ENCODE peak calls at places on chromosomes 11 and 22, in five cellular contexts. D, M, B, J and Y are unnamed samples.

GRCh38 chr11:59182457-59183151 is 10.7 kb downstream of the DTX4 start:
- DNase-seq in D (peak), M (no peak), B (no peak), J (no peak), Y (peak)

GRCh38 chr22:45997077-45997774 is 20.3 kb upstream of the WNT7B start:
- DNase-seq in D (peak), M (peak), B (peak), J (no peak), Y (peak)

GRCh38 chr22:29820941-29821789 is 16.9 kb downstream of the ASCC2 start:
- DNase-seq in D (peak), M (peak), B (no peak), J (no peak), Y (peak)

GRCh38 chr11:86719781-86720463 is 47.5 kb upstream of the ME3 start:
- DNase-seq in D (peak), M (no peak), B (no peak), J (no peak), Y (peak)

GRCh38 chr11:61598886-61599868 is 18.3 kb upstream of the SYT7 start:
- DNase-seq in D (peak), M (peak), B (no peak), J (no peak), Y (no peak)

GRCh38 chr22:50477923-50478322 is 3.1 kb upstream of the SBF1 start:
- DNase-seq in D (no peak), M (no peak), B (no peak), J (no peak), Y (no peak)

GRCh38 chr11:133956650-133957633 is at the start of gene IGSF9B:
- DNase-seq in D (peak), M (peak), B (peak), J (peak), Y (peak)

GRCh38 chr11:31779268-31779879 is 31.7 kb downstream of the PAX6 start:
- DNase-seq in D (peak), M (no peak), B (no peak), J (no peak), Y (peak)

GRCh38 chr11:35785287-35786167 is 123.0 kb downstream of the TRIM44 start:
- DNase-seq in D (peak), M (no peak), B (no peak), J (no peak), Y (peak)

GRCh38 chr11:1336836-1337646 is 27.6 kb upstream of the TOLLIP start:
- DNase-seq in D (no peak), M (peak), B (peak), J (peak), Y (peak)

GRCh38 chr22:46851941-46852340 is 89.5 kb downstream of the TBC1D22A start:
- DNase-seq in D (no peak), M (no peak), B (no peak), J (no peak), Y (no peak)

GRCh38 chr22:29663230-29663826 is 56.5 kb upstream of the CABP7 start:
- DNase-seq in D (no peak), M (no peak), B (no peak), J (no peak), Y (no peak)

GRCh38 chr22:42188808-42189447 is 58.3 kb upstream of the CYP2D6 start:
- DNase-seq in D (peak), M (no peak), B (no peak), J (no peak), Y (peak)

GRCh38 chr22:29000225-29000556 is 61.4 kb downstream of the C22orf31 start:
- DNase-seq in D (no peak), M (no peak), B (no peak), J (no peak), Y (no peak)

GRCh38 chr11:127345819-127346459 is 345.4 kb upstream of the KIRREL3 start:
- DNase-seq in D (peak), M (no peak), B (peak), J (peak), Y (peak)

GRCh38 chr11:106925245-106925644 is 93.0 kb downstream of the GUCY1A2 start:
- DNase-seq in D (no peak), M (no peak), B (no peak), J (no peak), Y (no peak)

GRCh38 chr11:18706330-18707243 is 8.0 kb downstream of the TMEM86A start:
- DNase-seq in D (no peak), M (peak), B (no peak), J (peak), Y (peak)

GRCh38 chr11:3046641-3047040 is 10.6 kb downstream of the CARS1 start:
- DNase-seq in D (no peak), M (no peak), B (no peak), J (no peak), Y (no peak)

GRCh38 chr11:123924027-123924426 is 15.4 kb upstream of the OR4D5 start:
- DNase-seq in D (no peak), M (no peak), B (no peak), J (no peak), Y (peak)

GRCh38 chr11:128772814-128773213 is 78.9 kb downstream of the FLI1 start:
- DNase-seq in D (no peak), M (peak), B (peak), J (peak), Y (no peak)

GRCh38 chr11:28231475-28231874 is 123.3 kb downstream of the METTL15 start:
- DNase-seq in D (no peak), M (no peak), B (no peak), J (no peak), Y (no peak)

GRCh38 chr22:39245130-39246039 is 603 bp upstream of the PDGFB start:
- DNase-seq in D (no peak), M (no peak), B (no peak), J (no peak), Y (no peak)

GRCh38 chr11:36578458-36578857 is 10.7 kb downstream of the RAG1 start:
- DNase-seq in D (no peak), M (no peak), B (no peak), J (no peak), Y (no peak)

GRCh38 chr11:32231909-32232493 is 141.1 kb downstream of the RCN1 start:
- DNase-seq in D (peak), M (no peak), B (no peak), J (no peak), Y (peak)

GRCh38 chr11:97743205-97743742 is 1277.5 kb upstream of the CNTN5 start:
- DNase-seq in D (no peak), M (no peak), B (no peak), J (no peak), Y (peak)

GRCh38 chr11:67269401-67270255 is 3.4 kb downstream of the GRK2 start:
- DNase-seq in D (no peak), M (peak), B (no peak), J (no peak), Y (no peak)

GRCh38 chr11:69689484-69690319 is 14.1 kb downstream of the FGF19 start:
- DNase-seq in D (no peak), M (no peak), B (no peak), J (no peak), Y (no peak)